ENCODE peak calls at places on chromosomes 6 and 20, in five cellular contexts. V, T, M, P and Y are unnamed samples.

GRCh38 chr6:11413728-11414127 is 123.8 kb upstream of the TMEM170B start:
- DNase-seq in V (no peak), T (no peak), M (no peak), P (no peak), Y (no peak)

GRCh38 chr6:151494235-151494950 is 576 bp downstream of the CCDC170 start:
- DNase-seq in V (no peak), T (no peak), M (peak), P (no peak), Y (peak)

GRCh38 chr20:18724788-18725476 is 88.7 kb upstream of the SCP2D1 start:
- DNase-seq in V (no peak), T (no peak), M (no peak), P (no peak), Y (no peak)

GRCh38 chr20:4661191-4661590 is 60.5 kb upstream of the PRND start:
- DNase-seq in V (no peak), T (peak), M (peak), P (no peak), Y (peak)

GRCh38 chr6:17968081-17968518 is 19.3 kb downstream of the KIF13A start:
- DNase-seq in V (no peak), T (no peak), M (no peak), P (no peak), Y (no peak)

GRCh38 chr6:7247179-7247456 is 65.9 kb downstream of the SSR1 start:
- DNase-seq in V (no peak), T (no peak), M (no peak), P (no peak), Y (no peak)

GRCh38 chr20:63148696-63149095 is 67.2 kb downstream of the YTHDF1 start:
- DNase-seq in V (no peak), T (no peak), M (no peak), P (no peak), Y (no peak)

GRCh38 chr6:48979806-48980205 is 483.2 kb downstream of the MMUT start:
- DNase-seq in V (no peak), T (no peak), M (no peak), P (no peak), Y (no peak)

GRCh38 chr6:100257661-100258395 is 206.9 kb downstream of the SIM1 start:
- DNase-seq in V (no peak), T (no peak), M (no peak), P (no peak), Y (no peak)

GRCh38 chr6:126786262-126786661 is 332.2 kb upstream of the RSPO3 start:
- DNase-seq in V (no peak), T (no peak), M (no peak), P (no peak), Y (no peak)

GRCh38 chr6:157879034-157879872 is 56.2 kb downstream of the SNX9 start:
- DNase-seq in V (peak), T (no peak), M (no peak), P (no peak), Y (no peak)